ENCODE peak calls at places on chromosomes 7 and 10, in seven cellular contexts. A is NCI-H2029; H is activated T-cell treated with anti-CD3 and anti-CD28 coated beads, Interleukin-2, amount 50 U/mL, for 72 hours; U is AG09309; R is SK-N-MC; P is HTR-8/SVneo; N is Karpas-422. E is an unnamed sample.

GRCh38 chr10:72742797-72743196 is 50.9 kb downstream of the MCU start:
- DNase-seq in H (no peak), R (no peak), P (no peak), A (no peak), U (no peak), N (no peak), E (no peak)

GRCh38 chr10:45673074-45673628 is 579 bp upstream of the ZFAND4 start:
- DNase-seq in U (no peak), R (no peak), N (peak), A (peak), H (no peak), P (no peak), E (peak)

GRCh38 chr10:99981581-99982199 is 28.1 kb downstream of the DNMBP start:
- DNase-seq in A (no peak), P (no peak), R (no peak), U (no peak), N (peak), H (no peak), E (peak)

GRCh38 chr10:1243486-1244182 is 187.4 kb downstream of the WDR37 start:
- DNase-seq in R (no peak), A (no peak), U (no peak), H (no peak), P (no peak), N (no peak), E (no peak)

GRCh38 chr7:142785841-142786250 is 15.1 kb downstream of the PRSS2 start:
- DNase-seq in H (peak), N (no peak), U (no peak), P (no peak), A (no peak), R (no peak), E (no peak)

GRCh38 chr10:97805096-97805879 is 33.5 kb upstream of the SFRP5 start:
- DNase-seq in U (no peak), R (no peak), A (no peak), H (no peak), P (no peak), N (no peak), E (no peak)

GRCh38 chr10:88792656-88793055 is 9.9 kb upstream of the LIPM start:
- DNase-seq in P (no peak), A (no peak), R (no peak), U (peak), N (no peak), H (peak), E (no peak)

GRCh38 chr7:30799976-30800661 is 28.9 kb downstream of the MINDY4 start:
- DNase-seq in N (no peak), A (no peak), U (no peak), H (no peak), P (no peak), R (no peak), E (no peak)

GRCh38 chr10:125553091-125553490 is 129.9 kb downstream of the TEX36 start:
- DNase-seq in A (no peak), P (no peak), H (no peak), U (no peak), R (no peak), N (no peak), E (no peak)

GRCh38 chr7:137840183-137840779 is 6.5 kb downstream of the DGKI start:
- DNase-seq in P (no peak), H (no peak), A (no peak), N (no peak), U (no peak), R (no peak), E (no peak)

E was measured in A673.